ENCODE peak calls at places on chromosomes 12 and 14, in eight cellular contexts. F, U, Y, X, D, W, N and M are unnamed samples.

GRCh38 chr12:50806176-50806575 is 36.5 kb upstream of the TMPRSS12 start:
- DNase-seq in F (no peak), U (peak; percentile 20), Y (no peak), X (no peak), D (no peak), W (no peak), N (no peak), M (no peak)

GRCh38 chr12:58504539-58504938 is 415.8 kb downstream of the LRIG3 start:
- DNase-seq in F (no peak), U (peak; percentile 52), Y (no peak), X (no peak), D (no peak), W (no peak), N (no peak), M (peak; percentile 8)

GRCh38 chr12:117981267-117981666 is 12.5 kb upstream of the KSR2 start:
- DNase-seq in F (no peak), U (no peak), Y (no peak), X (no peak), D (no peak), W (no peak), N (no peak), M (no peak)

GRCh38 chr14:104802913-104803184 is 1.9 kb downstream of the ZBTB42 start:
- DNase-seq in F (no peak), U (no peak), Y (no peak), X (no peak), D (no peak), W (no peak), N (no peak), M (no peak)

GRCh38 chr12:724194-724855 is 28.1 kb upstream of the WNK1 start:
- DNase-seq in F (peak; percentile 76), U (no peak), Y (no peak), X (no peak), D (no peak), W (peak; percentile 30), N (no peak), M (no peak)

GRCh38 chr14:74620497-74620921 is 8.5 kb upstream of the LTBP2 start:
- DNase-seq in F (peak; percentile 94), U (peak; percentile 65), Y (no peak), X (no peak), D (no peak), W (peak; percentile 41), N (peak; percentile 57), M (no peak)

GRCh38 chr14:56135001-56135400 is 16.8 kb downstream of the PELI2 start:
- DNase-seq in F (no peak), U (no peak), Y (no peak), X (no peak), D (no peak), W (no peak), N (no peak), M (peak; percentile 58)

GRCh38 chr14:69643430-69644200 is 32.2 kb downstream of the SUSD6 start:
- DNase-seq in F (no peak), U (no peak), Y (no peak), X (no peak), D (peak; percentile 54), W (no peak), N (no peak), M (no peak)

GRCh38 chr14:56491299-56492285 is 88.0 kb upstream of the TMEM260 start:
- DNase-seq in F (peak; percentile 97), U (no peak), Y (peak; percentile 56), X (peak; percentile 72), D (no peak), W (peak; percentile 42), N (no peak), M (peak; percentile 88)

GRCh38 chr14:61923348-61923747 is 161.1 kb downstream of the SNAPC1 start:
- DNase-seq in F (peak; percentile 50), U (no peak), Y (no peak), X (no peak), D (no peak), W (no peak), N (no peak), M (peak; percentile 22)

GRCh38 chr12:28424965-28425364 is 234.7 kb downstream of the CCDC91 start:
- DNase-seq in F (no peak), U (no peak), Y (no peak), X (no peak), D (no peak), W (no peak), N (no peak), M (no peak)

GRCh38 chr12:98126637-98127335 is 388.6 kb upstream of the TMPO start:
- DNase-seq in F (peak; percentile 21), U (no peak), Y (no peak), X (no peak), D (no peak), W (no peak), N (no peak), M (no peak)

GRCh38 chr14:36826614-36827013 is 165.0 kb downstream of the PAX9 start:
- DNase-seq in F (no peak), U (no peak), Y (no peak), X (no peak), D (no peak), W (no peak), N (no peak), M (no peak)

GRCh38 chr14:43858981-43859380 is 648.1 kb downstream of the FSCB start:
- DNase-seq in F (no peak), U (no peak), Y (no peak), X (no peak), D (no peak), W (no peak), N (no peak), M (no peak)

GRCh38 chr14:40694026-40694425 is 912.6 kb upstream of the LRFN5 start:
- DNase-seq in F (no peak), U (no peak), Y (no peak), X (no peak), D (no peak), W (no peak), N (no peak), M (no peak)

GRCh38 chr14:60349663-60350365 is 100.8 kb downstream of the PPM1A start:
- DNase-seq in F (peak; percentile 63), U (peak; percentile 29), Y (peak; percentile 58), X (peak; percentile 22), D (no peak), W (peak; percentile 36), N (peak; percentile 28), M (peak; percentile 32)

GRCh38 chr14:103488071-103488470 is 34.6 kb downstream of the CKB start:
- DNase-seq in F (no peak), U (no peak), Y (no peak), X (no peak), D (no peak), W (no peak), N (no peak), M (no peak)

GRCh38 chr14:105859717-105860614 is 333.6 kb downstream of the TMEM121 start:
- DNase-seq in F (no peak), U (no peak), Y (no peak), X (no peak), D (peak; percentile 30), W (peak; percentile 73), N (no peak), M (peak; percentile 1)

GRCh38 chr12:113227686-113228391 is 6.6 kb downstream of the TPCN1 start:
- DNase-seq in F (no peak), U (no peak), Y (no peak), X (no peak), D (no peak), W (no peak), N (no peak), M (no peak)

GRCh38 chr12:67920432-67920831 is 68.8 kb upstream of the IFNG-AS1 start:
- DNase-seq in F (no peak), U (no peak), Y (no peak), X (no peak), D (no peak), W (no peak), N (no peak), M (no peak)

GRCh38 chr12:68259318-68259940 is 6.0 kb upstream of the IL22 start:
- DNase-seq in F (no peak), U (no peak), Y (no peak), X (no peak), D (no peak), W (no peak), N (no peak), M (no peak)

GRCh38 chr12:76666272-76666845 is 97.6 kb upstream of the ZDHHC17 start:
- DNase-seq in F (no peak), U (no peak), Y (no peak), X (no peak), D (no peak), W (no peak), N (no peak), M (no peak)

GRCh38 chr12:128474916-128475315 is 207.9 kb downstream of the TMEM132C start:
- DNase-seq in F (peak; percentile 30), U (no peak), Y (no peak), X (no peak), D (no peak), W (no peak), N (no peak), M (no peak)

GRCh38 chr12:38919191-38919590 is 13.8 kb upstream of the CPNE8 start:
- DNase-seq in F (no peak), U (no peak), Y (no peak), X (no peak), D (no peak), W (no peak), N (no peak), M (no peak)

GRCh38 chr14:54207476-54207875 is 189.3 kb upstream of the CDKN3 start:
- DNase-seq in F (no peak), U (no peak), Y (no peak), X (no peak), D (no peak), W (no peak), N (no peak), M (no peak)

GRCh38 chr12:112198120-112198733 is 72.9 kb downstream of the TRAFD1 start:
- DNase-seq in F (peak; percentile 89), U (peak; percentile 12), Y (peak; percentile 78), X (peak; percentile 87), D (peak; percentile 15), W (peak; percentile 65), N (peak; percentile 11), M (peak; percentile 77)

GRCh38 chr14:70188608-70189540 is at the start of gene SLC8A3:
- DNase-seq in F (peak; percentile 59), U (peak; percentile 4), Y (peak; percentile 62), X (peak; percentile 59), D (no peak), W (no peak), N (no peak), M (peak; percentile 57)

GRCh38 chr12:103626498-103626897 is 39.4 kb downstream of the STAB2 start:
- DNase-seq in F (peak; percentile 59), U (peak; percentile 10), Y (peak; percentile 33), X (peak; percentile 32), D (no peak), W (no peak), N (no peak), M (peak; percentile 89)

GRCh38 chr12:121167951-121168350 is 35.3 kb downstream of the P2RX7 start:
- DNase-seq in F (no peak), U (no peak), Y (no peak), X (no peak), D (no peak), W (no peak), N (no peak), M (no peak)

GRCh38 chr12:68358532-68359485 is 26.6 kb upstream of the MDM1 start:
- DNase-seq in F (peak; percentile 87), U (peak; percentile 54), Y (peak; percentile 58), X (peak; percentile 43), D (peak; percentile 38), W (peak; percentile 85), N (peak; percentile 70), M (peak; percentile 52)

GRCh38 chr12:100539209-100539608 is 34.3 kb upstream of the GAS2L3 start:
- DNase-seq in F (peak; percentile 63), U (no peak), Y (no peak), X (peak; percentile 68), D (no peak), W (peak; percentile 26), N (no peak), M (no peak)

GRCh38 chr14:104085889-104086201 is 345 bp downstream of the ASPG start:
- DNase-seq in F (no peak), U (no peak), Y (no peak), X (no peak), D (no peak), W (no peak), N (no peak), M (no peak)

GRCh38 chr12:111598637-111599458 is at the start of gene ATXN2:
- DNase-seq in F (no peak), U (no peak), Y (peak; percentile 76), X (peak; percentile 54), D (peak; percentile 56), W (peak; percentile 68), N (no peak), M (peak; percentile 63)

GRCh38 chr14:51650721-51651387 is 856 bp upstream of the FRMD6 start:
- DNase-seq in F (peak; percentile 45), U (no peak), Y (no peak), X (peak; percentile 21), D (no peak), W (no peak), N (no peak), M (no peak)